ENCODE peak calls at places on chromosomes 13 and 19, in five cellular contexts. N, K, S, A and I are unnamed samples.

GRCh38 chr19:1211494-1212234 is 6.1 kb downstream of the STK11 start:
- DNase-seq in N (no peak), K (no peak), S (no peak), A (no peak), I (no peak)

GRCh38 chr13:107568181-107568580 is 647.2 kb downstream of the LIG4 start:
- DNase-seq in N (no peak), K (no peak), S (no peak), A (no peak), I (no peak)

GRCh38 chr13:35157143-35157755 is 215.2 kb downstream of the NBEA start:
- DNase-seq in N (no peak), K (peak), S (peak), A (peak), I (no peak)

GRCh38 chr13:98240131-98240530 is 63.1 kb upstream of the RNF113B start:
- DNase-seq in N (no peak), K (no peak), S (no peak), A (no peak), I (no peak)

GRCh38 chr19:44777715-44778347 is at the start of gene CBLC:
- DNase-seq in N (no peak), K (no peak), S (peak), A (peak), I (peak)

GRCh38 chr19:57755031-57755430 is 8.4 kb downstream of the ZNF776 start:
- DNase-seq in N (no peak), K (no peak), S (no peak), A (no peak), I (no peak)

GRCh38 chr19:55085923-55086715 is 10.4 kb downstream of the EPS8L1 start:
- DNase-seq in N (no peak), K (no peak), S (no peak), A (no peak), I (no peak)

GRCh38 chr13:113442354-113442984 is 10.8 kb downstream of the ADPRHL1 start:
- DNase-seq in N (no peak), K (no peak), S (no peak), A (no peak), I (no peak)

GRCh38 chr13:83796364-83796763 is 85.9 kb downstream of the SLITRK1 start:
- DNase-seq in N (no peak), K (no peak), S (no peak), A (no peak), I (peak)

GRCh38 chr19:11530432-11530831 is 1.5 kb upstream of the ECSIT start:
- DNase-seq in N (no peak), K (peak), S (peak), A (peak), I (peak)

GRCh38 chr13:78376822-78377221 is 226.5 kb downstream of the POU4F1 start:
- DNase-seq in N (no peak), K (no peak), S (no peak), A (no peak), I (no peak)

GRCh38 chr13:84400711-84401110 is 518.4 kb upstream of the SLITRK1 start:
- DNase-seq in N (no peak), K (no peak), S (no peak), A (no peak), I (no peak)

GRCh38 chr13:76004411-76004810 is 368.3 kb downstream of the LMO7 start:
- DNase-seq in N (no peak), K (no peak), S (no peak), A (no peak), I (no peak)

GRCh38 chr19:51751655-51752054 is at the start of gene FPR1:
- DNase-seq in N (no peak), K (peak), S (no peak), A (no peak), I (no peak)

GRCh38 chr19:17873661-17874422 is 2.1 kb downstream of the SLC5A5 start:
- DNase-seq in N (peak), K (no peak), S (peak), A (peak), I (no peak)

GRCh38 chr19:47124937-47125668 is 5.5 kb upstream of the SAE1 start:
- DNase-seq in N (no peak), K (no peak), S (peak), A (no peak), I (peak)

GRCh38 chr19:45469835-45470146 is 2.0 kb downstream of the FOSB start:
- DNase-seq in N (no peak), K (no peak), S (peak), A (no peak), I (peak)

GRCh38 chr13:21817878-21818277 is 147.0 kb downstream of the FGF9 start:
- DNase-seq in N (no peak), K (no peak), S (no peak), A (no peak), I (no peak)

GRCh38 chr13:99425485-99426341 is 75.6 kb upstream of the TM9SF2 start:
- DNase-seq in N (peak), K (peak), S (no peak), A (no peak), I (no peak)

GRCh38 chr13:80082396-80083096 is 258.4 kb downstream of the SPRY2 start:
- DNase-seq in N (no peak), K (no peak), S (no peak), A (no peak), I (no peak)

GRCh38 chr19:5050905-5051304 is 82.0 kb downstream of the KDM4B start:
- DNase-seq in N (no peak), K (no peak), S (no peak), A (no peak), I (no peak)

GRCh38 chr19:54138777-54139256 is 1.3 kb downstream of the CNOT3 start:
- DNase-seq in N (no peak), K (no peak), S (no peak), A (no peak), I (no peak)

GRCh38 chr13:113562085-113562749 is 22.3 kb upstream of the TFDP1 start:
- DNase-seq in N (peak), K (no peak), S (peak), A (peak), I (peak)

GRCh38 chr19:41883821-41884733 is 1.1 kb downstream of the ARHGEF1 start:
- DNase-seq in N (peak), K (peak), S (peak), A (peak), I (peak)

GRCh38 chr19:45103200-45103624 is 10.2 kb downstream of the PPP1R37 start:
- DNase-seq in N (peak), K (no peak), S (no peak), A (no peak), I (no peak)

GRCh38 chr19:31838163-31838798 is 489.0 kb upstream of the TSHZ3 start:
- DNase-seq in N (no peak), K (no peak), S (no peak), A (no peak), I (no peak)

GRCh38 chr19:50358483-50359431 is 6.7 kb downstream of the NAPSA start:
- DNase-seq in N (peak), K (peak), S (peak), A (no peak), I (peak)

GRCh38 chr13:46475586-46475991 is 77.4 kb upstream of the LRCH1 start:
- DNase-seq in N (no peak), K (no peak), S (no peak), A (no peak), I (no peak)

GRCh38 chr13:80649274-80649673 is 308.3 kb upstream of the SPRY2 start:
- DNase-seq in N (no peak), K (no peak), S (no peak), A (no peak), I (no peak)

GRCh38 chr13:106418556-106418955 is 116.9 kb downstream of the EFNB2 start:
- DNase-seq in N (no peak), K (no peak), S (no peak), A (no peak), I (no peak)

GRCh38 chr13:72808917-72809500 is 27.1 kb downstream of the PIBF1 start:
- DNase-seq in N (no peak), K (no peak), S (no peak), A (no peak), I (no peak)

GRCh38 chr13:20408181-20408580 is 117.5 kb downstream of the CRYL1 start:
- DNase-seq in N (no peak), K (no peak), S (no peak), A (no peak), I (no peak)

GRCh38 chr19:54660967-54661366 is 1.8 kb upstream of the LILRB4 start:
- DNase-seq in N (no peak), K (peak), S (no peak), A (no peak), I (no peak)

GRCh38 chr13:35283856-35284255 is 192.6 kb downstream of the MAB21L1 start:
- DNase-seq in N (no peak), K (no peak), S (peak), A (no peak), I (peak)

GRCh38 chr13:30337061-30337601 is 29.8 kb upstream of the KATNAL1 start:
- DNase-seq in N (no peak), K (no peak), S (no peak), A (no peak), I (no peak)

GRCh38 chr13:71625183-71625582 is 241.8 kb downstream of the DACH1 start:
- DNase-seq in N (no peak), K (no peak), S (no peak), A (no peak), I (no peak)